ENCODE peak calls at places on chromosomes 7 and 10, in seven cellular contexts. E is GM20000, R is NCI-H1436, L is uterus, B is T-cell, Y is H9, Z is hippocampal formation. G is an unnamed sample.
A peak's percentile ranks its signal among the peaks of the same experiment; 100 is the strongest.

GRCh38 chr7:123692471-123692877 is 36.8 kb downstream of the LMOD2 start:
- DNase-seq in E (no peak), R (no peak), L (no peak), B (no peak), Y (peak; percentile 91), Z (no peak), G (no peak)

GRCh38 chr7:33627741-33628140 is 277.6 kb upstream of the BMPER start:
- DNase-seq in E (no peak), R (no peak), L (no peak), B (no peak), Y (no peak), Z (no peak), G (no peak)

GRCh38 chr10:124106241-124106905 is 13.0 kb upstream of the CHST15 start:
- DNase-seq in E (peak; percentile 69), R (no peak), L (peak; percentile 89), B (no peak), Y (no peak), Z (no peak), G (peak; percentile 75)

GRCh38 chr10:11397980-11398580 is 213.4 kb downstream of the USP6NL start:
- DNase-seq in E (no peak), R (no peak), L (no peak), B (no peak), Y (no peak), Z (no peak), G (no peak)

GRCh38 chr7:42224391-42225003 is 12.5 kb downstream of the GLI3 start:
- DNase-seq in E (no peak), R (no peak), L (no peak), B (no peak), Y (peak; percentile 65), Z (no peak), G (no peak)

GRCh38 chr7:141562036-141562435 is 10.8 kb downstream of the AGK start:
- DNase-seq in E (no peak), R (no peak), L (no peak), B (no peak), Y (no peak), Z (no peak), G (no peak)

GRCh38 chr7:2884161-2884560 is 40.1 kb upstream of the GNA12 start:
- DNase-seq in E (no peak), R (no peak), L (no peak), B (no peak), Y (no peak), Z (no peak), G (no peak)

GRCh38 chr10:124671486-124672075 is 72.6 kb downstream of the FAM53B start:
- DNase-seq in E (no peak), R (peak; percentile 23), L (no peak), B (no peak), Y (no peak), Z (peak; percentile 77), G (peak; percentile 25)

GRCh38 chr7:21256310-21256877 is 171.5 kb upstream of the SP4 start:
- DNase-seq in E (peak; percentile 17), R (peak; percentile 29), L (no peak), B (no peak), Y (no peak), Z (no peak), G (peak; percentile 83)

G was measured in adipocyte.